ENCODE peak calls at places on chromosomes 11 and 22, in four cellular contexts. I is epithelial cell of esophagus, E is GM06990, D is transverse colon. L is an unnamed sample.

GRCh38 chr11:95835768-95836488 is 45.6 kb downstream of the CEP57 start:
- DNase-seq in I (peak), E (peak), D (peak), L (peak)

GRCh38 chr11:1201395-1202153 is 21.3 kb upstream of the MUC5B start:
- DNase-seq in I (no peak), E (no peak), D (no peak), L (no peak)

GRCh38 chr11:59206635-59207034 is 6.1 kb downstream of the MPEG1 start:
- DNase-seq in I (peak), E (no peak), D (peak), L (peak)

GRCh38 chr22:33381531-33382406 is 323.6 kb upstream of the SYN3 start:
- DNase-seq in I (no peak), E (no peak), D (no peak), L (no peak)

GRCh38 chr11:131534031-131534430 is 163.6 kb downstream of the NTM start:
- DNase-seq in I (no peak), E (no peak), D (no peak), L (no peak)

GRCh38 chr11:46493786-46494185 is 100.0 kb downstream of the AMBRA1 start:
- DNase-seq in I (no peak), E (no peak), D (no peak), L (no peak)

GRCh38 chr11:16902182-16902581 is 112.0 kb downstream of the PLEKHA7 start:
- DNase-seq in I (peak), E (peak), D (no peak), L (peak)

GRCh38 chr11:131749100-131749499 is 378.7 kb downstream of the NTM start:
- DNase-seq in I (peak), E (no peak), D (no peak), L (no peak)

GRCh38 chr11:67252831-67253239 is 13.4 kb upstream of the GRK2 start:
- DNase-seq in I (peak), E (no peak), D (no peak), L (peak)

GRCh38 chr11:59200421-59200746 is 12.3 kb downstream of the MPEG1 start:
- DNase-seq in I (no peak), E (no peak), D (no peak), L (no peak)

GRCh38 chr11:88359529-88359928 is 22.0 kb upstream of the CTSC start:
- DNase-seq in I (no peak), E (peak), D (no peak), L (no peak)

GRCh38 chr11:615453-616319 is at the start of gene IRF7:
- DNase-seq in I (peak), E (peak), D (peak), L (peak)

GRCh38 chr11:12625438-12626071 is 48.7 kb upstream of the TEAD1 start:
- DNase-seq in I (peak), E (no peak), D (no peak), L (no peak)

GRCh38 chr22:46661221-46661851 is 41.1 kb downstream of the GRAMD4 start:
- DNase-seq in I (peak), E (no peak), D (no peak), L (peak)

GRCh38 chr11:64762916-64763803 is 3.4 kb upstream of the PYGM start:
- DNase-seq in I (peak), E (no peak), D (no peak), L (peak)

GRCh38 chr11:64765291-64765803 is 5.6 kb upstream of the PYGM start:
- DNase-seq in I (no peak), E (no peak), D (no peak), L (no peak)

GRCh38 chr11:64763804-64764611 is 4.2 kb upstream of the PYGM start:
- DNase-seq in I (no peak), E (no peak), D (no peak), L (no peak)

GRCh38 chr11:64765841-64766682 is 6.3 kb upstream of the PYGM start:
- DNase-seq in I (no peak), E (no peak), D (no peak), L (no peak)

GRCh38 chr11:64764753-64765152 is 5.0 kb upstream of the PYGM start:
- DNase-seq in I (no peak), E (no peak), D (no peak), L (no peak)
- H3K4me3 ChIP-seq in I (no peak), E (no peak), D (no peak), L (no peak)

GRCh38 chr22:31160328-31160978 is 471 bp downstream of the RNF185 start:
- DNase-seq in I (peak), E (no peak), D (peak), L (peak)

GRCh38 chr22:31161386-31161785 is 1.4 kb downstream of the RNF185 start:
- DNase-seq in I (no peak), E (no peak), D (no peak), L (no peak)

GRCh38 chr22:31162015-31162765 is 2.2 kb downstream of the RNF185 start:
- DNase-seq in I (no peak), E (no peak), D (no peak), L (no peak)
- TF ChIP-seq CTCF in I (no peak), E (no peak), D (no peak), L (peak)

GRCh38 chr11:119320593-119321524 is 3.9 kb upstream of the MCAM start:
- DNase-seq in I (peak), E (peak), D (peak), L (peak)
- H3K4me3 ChIP-seq in I (peak), E (peak), D (peak), L (peak)

DNA sequence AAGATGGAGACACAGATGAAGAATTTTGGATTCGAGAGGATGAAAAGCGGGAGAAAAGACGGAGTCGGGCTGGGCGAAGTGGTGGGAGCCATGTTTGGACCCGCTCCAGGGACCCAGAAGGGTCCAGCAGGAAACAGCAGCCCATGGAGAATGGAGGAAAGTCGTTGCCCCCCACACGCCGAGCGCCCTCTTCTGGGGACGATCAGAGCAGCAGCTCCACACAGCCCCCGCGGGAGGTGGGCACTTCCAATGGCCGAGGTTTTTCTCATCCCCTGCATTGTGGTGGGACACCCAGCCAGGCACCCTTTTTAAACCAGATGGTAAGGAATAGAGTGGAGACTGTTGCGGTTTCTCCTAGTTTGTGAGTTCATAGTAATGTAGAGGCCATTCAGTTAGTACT is 22.8 kb upstream of the SLC25A18 start:
- DNase-seq in I (no peak), E (no peak), D (no peak), L (no peak)
- TF ChIP-seq CTCF in I (no peak), E (peak), D (no peak), L (no peak)

GRCh38 chr11:82898242-82898641 is 2.0 kb downstream of the PRCP start:
- DNase-seq in I (no peak), E (no peak), D (no peak), L (no peak)
- H3K4me3 ChIP-seq in I (no peak), E (no peak), D (no peak), L (no peak)

DNA sequence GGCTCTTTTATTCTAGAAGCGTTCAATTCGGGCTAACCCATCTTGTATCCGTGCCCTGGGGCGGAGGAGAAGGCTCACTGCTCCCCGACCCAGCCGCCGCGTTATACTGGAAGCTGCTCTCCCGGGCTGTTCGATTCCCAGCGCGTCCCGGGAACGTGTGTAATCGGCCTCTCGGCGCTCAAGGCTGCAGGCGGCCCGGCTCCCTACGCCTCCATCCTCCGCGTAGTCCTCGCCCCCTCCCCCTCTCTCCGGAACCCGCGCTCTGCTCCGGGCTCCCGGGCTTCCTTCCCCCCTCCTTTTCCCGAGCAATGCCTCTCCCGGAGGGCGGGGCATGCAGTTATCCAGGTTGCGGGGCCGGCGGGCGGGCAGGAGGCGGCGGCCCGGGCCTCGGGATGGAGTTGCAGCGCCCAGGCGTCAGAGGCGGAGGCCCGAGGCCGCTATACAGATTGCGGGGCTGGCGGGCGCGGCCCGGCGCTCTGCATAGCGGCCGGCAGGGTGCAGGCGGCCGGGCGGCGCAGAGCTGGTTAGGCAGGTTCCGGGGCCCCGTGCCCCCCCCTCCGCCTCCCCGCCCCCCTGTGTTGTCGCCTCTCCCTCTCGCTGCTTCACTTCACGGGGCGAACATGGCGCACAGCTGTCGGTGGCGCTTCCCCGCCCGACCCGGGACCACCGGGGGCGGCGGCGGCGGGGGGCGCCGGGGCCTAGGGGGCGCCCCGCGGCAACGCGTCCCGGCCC is at the start of gene KMT2A:
- DNase-seq in I (peak), E (peak), D (peak), L (peak)
- TF ChIP-seq CTCF in I (no peak), E (no peak), D (no peak), L (no peak)

GRCh38 chr22:29539105-29539504 is 14.5 kb downstream of the THOC5 start:
- DNase-seq in I (no peak), E (no peak), D (no peak), L (peak)

GRCh38 chr22:29536411-29536810 is 17.1 kb downstream of the THOC5 start:
- DNase-seq in I (no peak), E (no peak), D (no peak), L (no peak)

GRCh38 chr22:29541845-29542244 is 11.7 kb downstream of the THOC5 start:
- DNase-seq in I (no peak), E (no peak), D (no peak), L (no peak)
- H3K4me3 ChIP-seq in I (no peak), E (no peak), D (no peak), L (no peak)

L was measured in cardiac muscle cell.